ENCODE peak calls at places on chromosomes 2 and 18, in four cellular contexts. S, Y, C and B are unnamed samples. For H3K4me1, the result is how much of the 10 kb centered on the place peaks cover.

GRCh38 chr2:208370881-208371633 is 35.5 kb upstream of the PTH2R start:
- DNase-seq in S (peak), Y (no peak), C (peak), B (no peak)

GRCh38 chr18:22964722-22965121 is 31.6 kb downstream of the RBBP8 start:
- DNase-seq in S (no peak), Y (no peak), C (no peak), B (no peak)

GRCh38 chr2:209974566-209974965 is 27.9 kb upstream of the RPE start:
- DNase-seq in Y (no peak), C (no peak), S (no peak), B (no peak)

GRCh38 chr2:128313076-128313836 is 5.4 kb downstream of the HS6ST1 start:
- DNase-seq in C (no peak), S (peak), Y (peak), B (no peak)

GRCh38 chr2:220224711-220225519 is 597.5 kb downstream of the SLC4A3 start:
- DNase-seq in C (peak), S (no peak), Y (no peak), B (no peak)

GRCh38 chr2:40653829-40654228 is 201.9 kb upstream of the SLC8A1 start:
- DNase-seq in C (no peak), S (no peak), Y (no peak), B (no peak)

GRCh38 chr2:45935791-45936622 is 284.5 kb downstream of the PRKCE start:
- DNase-seq in S (peak), C (peak), Y (peak), B (peak)

GRCh38 chr2:222756362-222756831 is 84.9 kb downstream of the MOGAT1 start:
- DNase-seq in S (no peak), C (no peak), Y (no peak), B (no peak)

GRCh38 chr2:20988906-20989305 is 55.0 kb downstream of the APOB start:
- DNase-seq in C (no peak), S (no peak), Y (no peak), B (no peak)

GRCh38 chr2:185618630-185619029 is 120.0 kb upstream of the FSIP2 start:
- DNase-seq in C (no peak), S (no peak), Y (no peak), B (no peak)

GRCh38 chr18:24914148-24914525 is 437.8 kb downstream of the ZNF521 start:
- DNase-seq in S (no peak), Y (no peak), C (no peak), B (no peak)

GRCh38 chr18:58699551-58699950 is 28.3 kb downstream of the MALT1 start:
- DNase-seq in S (peak), Y (no peak), C (peak), B (no peak)

GRCh38 chr2:219987830-219988229 is 360.4 kb downstream of the SLC4A3 start:
- DNase-seq in S (no peak), C (peak), Y (no peak), B (no peak)

GRCh38 chr2:42046819-42047487 is 868 bp upstream of the PKDCC start:
- DNase-seq in Y (no peak), C (peak), S (peak), B (no peak)

GRCh38 chr2:33583194-33583938 is 15.7 kb downstream of the FAM98A start:
- DNase-seq in Y (no peak), S (peak), C (peak), B (peak)

GRCh38 chr18:3498705-3499451 is 48.9 kb downstream of the TGIF1 start:
- DNase-seq in Y (no peak), S (no peak), C (peak), B (no peak)

GRCh38 chr2:171272039-171272438 is 111.3 kb upstream of the TLK1 start:
- DNase-seq in S (no peak), Y (peak), C (peak), B (no peak)

GRCh38 chr18:13220326-13220991 is 1.9 kb downstream of the LDLRAD4 start:
- DNase-seq in S (no peak), Y (no peak), C (no peak), B (no peak)

GRCh38 chr2:85755122-85756027 is 1.6 kb downstream of the ATOH8 start:
- DNase-seq in S (no peak), Y (no peak), C (peak), B (no peak)

GRCh38 chr2:8514748-8515389 is 167.0 kb upstream of the ID2 start:
- DNase-seq in C (no peak), Y (no peak), S (no peak), B (no peak)

GRCh38 chr18:79631761-79632446 is 47.7 kb upstream of the CTDP1 start:
- DNase-seq in C (no peak), S (no peak), Y (no peak), B (no peak)

GRCh38 chr18:26710460-26711096 is 154.9 kb downstream of the AQP4 start:
- DNase-seq in S (no peak), C (no peak), Y (no peak), B (no peak)
- H3K4me3 ChIP-seq in S (no peak), C (no peak), Y (no peak), B (no peak)

GRCh38 chr2:172460780-172461201 is 33.4 kb downstream of the ITGA6 start:
- DNase-seq in Y (no peak), S (no peak), C (peak), B (no peak)
- H3K4me1 ChIP-seq in Y (under half), S (under half), C (under half), B (under half)

DNA sequence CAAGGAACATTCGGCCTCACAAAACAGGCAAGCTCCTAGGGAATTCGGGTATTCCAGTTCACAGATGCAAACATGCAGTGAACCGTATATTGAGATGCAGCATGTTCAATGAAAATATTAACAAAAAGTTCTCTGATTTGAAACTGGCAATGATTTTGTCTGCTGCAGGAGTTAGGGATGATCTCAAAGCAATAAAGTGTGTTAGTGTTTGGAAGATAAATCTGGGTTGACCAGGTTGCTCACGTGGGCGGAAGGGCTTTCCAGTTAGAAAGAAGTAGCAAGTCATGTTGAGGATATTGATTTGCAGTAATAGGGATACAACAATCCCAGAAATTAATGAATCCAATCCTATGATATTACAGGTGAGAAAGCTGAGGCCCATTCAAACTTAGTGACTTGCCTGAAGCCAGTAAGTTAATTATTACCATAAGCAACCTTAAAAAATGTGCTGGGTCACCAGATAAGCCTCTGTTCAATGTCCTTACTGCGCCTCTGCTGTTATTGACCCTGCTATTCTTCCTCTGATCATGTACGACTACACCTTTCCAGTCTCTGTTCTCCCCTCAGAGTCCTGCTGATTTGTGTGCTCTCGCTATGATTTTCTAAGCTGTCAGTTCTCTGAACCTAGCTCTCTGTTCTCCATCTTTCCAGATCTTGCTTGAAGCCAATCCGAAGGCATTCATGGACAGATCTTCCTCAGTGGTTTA is 370.8 kb downstream of the DSEL start:
- DNase-seq in S (no peak), Y (no peak), C (no peak), B (no peak)
- H2AFZ ChIP-seq in S (no peak), Y (no peak), C (no peak), B (no peak)

GRCh38 chr2:239855863-239856587 is 169.1 kb downstream of the NDUFA10 start:
- DNase-seq in Y (no peak), C (no peak), S (no peak), B (no peak)

GRCh38 chr2:239853121-239853520 is 172.0 kb downstream of the NDUFA10 start:
- DNase-seq in Y (no peak), S (no peak), C (no peak), B (no peak)

GRCh38 chr2:239853706-239854327 is 171.3 kb downstream of the NDUFA10 start:
- DNase-seq in S (no peak), Y (no peak), C (no peak), B (no peak)

GRCh38 chr2:239854596-239854995 is 170.5 kb downstream of the NDUFA10 start:
- DNase-seq in C (no peak), Y (no peak), S (no peak), B (no peak)

DNA sequence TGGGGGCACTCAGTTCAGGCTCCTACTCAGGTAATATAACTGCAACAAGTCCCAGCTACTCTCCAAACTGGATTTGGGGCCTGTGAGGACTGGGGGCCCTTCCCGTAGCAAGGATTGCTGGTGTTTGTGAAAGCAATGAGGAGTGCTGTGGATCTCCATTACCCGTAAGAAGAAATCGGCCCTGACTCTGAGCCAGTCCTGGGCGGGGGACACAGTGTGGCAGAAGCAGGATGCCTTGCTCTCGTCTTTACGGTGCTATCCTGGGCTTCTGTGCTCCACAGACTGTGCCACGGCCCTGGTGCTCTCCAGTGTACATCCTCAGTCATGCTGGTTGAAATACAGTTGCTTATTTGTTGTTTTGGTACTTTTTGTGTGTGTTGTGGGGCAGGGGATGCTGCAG is 172.9 kb downstream of the NDUFA10 start:
- DNase-seq in C (no peak), Y (no peak), S (no peak), B (no peak)
- H3K4me3 ChIP-seq in C (no peak), Y (no peak), S (no peak), B (no peak)

GRCh38 chr2:16123881-16124780 is 183.8 kb downstream of the MYCN start:
- DNase-seq in C (no peak), Y (no peak), S (no peak), B (no peak)
- H3K4me1 ChIP-seq in C (under half), Y (under half), S (under half), B (under half)

GRCh38 chr2:141020346-141020745 is 1110.5 kb downstream of the LRP1B start:
- DNase-seq in S (no peak), Y (no peak), C (peak), B (no peak)
- H2AFZ ChIP-seq in S (no peak), Y (no peak), C (peak), B (no peak)

GRCh38 chr2:127143851-127144782 is 37.2 kb upstream of the BIN1 start:
- DNase-seq in Y (peak), S (no peak), C (peak), B (no peak)
- H3K4me3 ChIP-seq in Y (no peak), S (no peak), C (no peak), B (no peak)

GRCh38 chr2:113858764-113859163 is 31.1 kb upstream of the ACTR3 start:
- DNase-seq in C (peak), S (peak), Y (no peak), B (no peak)
- H3K4me1 ChIP-seq in C (under half), S (under half), Y (under half), B (half or more)